ENCODE peak calls at places on chromosome 22, in nine cellular contexts. L is choroid plexus epithelial cell, T is cardiac fibroblast, V is cardiac muscle cell, C is OCI-LY7, K is left ventricle myocardium inferior, O is IMR-90, F is brain microvascular endothelial cell, U is retinal pigment epithelial cell. Z is an unnamed sample.

GRCh38 chr22:23122992-23123803 is 18.6 kb downstream of the RSPH14 start:
- DNase-seq in K (no peak), V (no peak), C (no peak), T (no peak), O (no peak), F (no peak), U (no peak), L (no peak), Z (no peak)

GRCh38 chr22:47512617-47513016 is 750.2 kb downstream of the TBC1D22A start:
- DNase-seq in L (no peak), V (no peak), F (no peak), T (no peak), O (no peak), K (no peak), U (no peak), C (no peak), Z (no peak)

GRCh38 chr22:44442856-44443595 is 55.0 kb downstream of the RTL6 start:
- DNase-seq in O (no peak), C (no peak), U (no peak), T (no peak), V (peak), F (no peak), K (no peak), L (no peak), Z (no peak)

GRCh38 chr22:23696326-23696851 is 5.6 kb downstream of the RGL4 start:
- DNase-seq in T (peak), V (no peak), F (peak), U (no peak), L (peak), K (no peak), O (peak), C (peak), Z (no peak)

GRCh38 chr22:19745155-19746133 is 15.1 kb upstream of the TBX1 start:
- DNase-seq in F (no peak), O (no peak), L (no peak), K (peak), T (no peak), V (no peak), U (no peak), C (no peak), Z (no peak)

GRCh38 chr22:35628732-35629131 is 11.6 kb upstream of the MB start:
- DNase-seq in F (no peak), C (no peak), U (no peak), K (no peak), L (no peak), V (no peak), T (no peak), O (no peak), Z (no peak)

GRCh38 chr22:20948989-20949388 is 18.1 kb upstream of the AIFM3 start:
- DNase-seq in C (no peak), F (no peak), K (no peak), T (no peak), U (no peak), V (no peak), L (no peak), O (no peak), Z (no peak)

GRCh38 chr22:27814993-27815392 is 13.4 kb upstream of the MN1 start:
- DNase-seq in U (no peak), K (no peak), V (no peak), C (no peak), F (no peak), L (no peak), T (no peak), O (no peak), Z (no peak)

GRCh38 chr22:24187731-24188644 is 6.7 kb downstream of the SUSD2 start:
- DNase-seq in F (no peak), O (no peak), V (no peak), K (peak), C (no peak), U (no peak), T (no peak), L (no peak), Z (no peak)

GRCh38 chr22:23431337-23432072 is 148.6 kb downstream of the IGLL1 start:
- DNase-seq in L (peak), K (no peak), F (peak), V (peak), C (no peak), T (peak), O (no peak), U (no peak), Z (no peak)

GRCh38 chr22:19086944-19087343 is 35.3 kb downstream of the DGCR2 start:
- DNase-seq in V (no peak), K (no peak), U (no peak), L (peak), O (peak), F (peak), T (peak), C (no peak), Z (no peak)

GRCh38 chr22:20761536-20761935 is 12.4 kb upstream of the SERPIND1 start:
- DNase-seq in V (no peak), K (no peak), C (no peak), O (peak), F (peak), T (no peak), U (no peak), L (no peak), Z (no peak)

GRCh38 chr22:23124611-23125511 is 16.9 kb downstream of the RSPH14 start:
- DNase-seq in F (no peak), O (no peak), C (no peak), T (no peak), K (no peak), L (no peak), U (no peak), V (no peak), Z (no peak)

GRCh38 chr22:22944268-22944985 is 56.8 kb downstream of the IGLL5 start:
- DNase-seq in L (no peak), U (no peak), F (no peak), K (no peak), T (no peak), C (no peak), O (no peak), V (no peak), Z (no peak)

GRCh38 chr22:44661070-44661469 is 40.9 kb upstream of the PRR5 start:
- DNase-seq in K (no peak), L (no peak), F (no peak), O (no peak), V (peak), T (no peak), U (no peak), C (no peak), Z (no peak)

GRCh38 chr22:36636916-36637315 is 66.6 kb downstream of the CACNG2 start:
- DNase-seq in T (no peak), C (no peak), L (no peak), K (no peak), F (no peak), U (no peak), O (no peak), V (no peak), Z (no peak)

GRCh38 chr22:20027966-20028854 is 7.3 kb downstream of the TANGO2 start:
- DNase-seq in C (peak), V (no peak), U (no peak), L (peak), K (no peak), O (no peak), T (peak), F (peak), Z (no peak)

GRCh38 chr22:32522237-32522636 is 47.6 kb downstream of the FBXO7 start:
- DNase-seq in F (no peak), C (no peak), U (no peak), L (no peak), K (no peak), O (no peak), V (no peak), T (no peak), Z (no peak)

GRCh38 chr22:17922925-17923898 is 101.1 kb downstream of the MICAL3 start:
- DNase-seq in V (no peak), C (no peak), L (peak), K (no peak), U (peak), F (peak), O (peak), T (peak), Z (peak)

GRCh38 chr22:23760056-23760455 is 2.7 kb upstream of the C22orf15 start:
- DNase-seq in L (no peak), V (no peak), U (no peak), O (no peak), F (no peak), K (no peak), C (no peak), T (no peak), Z (no peak)

GRCh38 chr22:31295413-31295812 is 3.1 kb upstream of the PIK3IP1 start:
- DNase-seq in U (no peak), K (no peak), C (no peak), V (no peak), F (no peak), T (no peak), L (no peak), O (no peak), Z (no peak)

GRCh38 chr22:48299124-48299523 is 1528.5 kb downstream of the BRD1 start:
- DNase-seq in F (no peak), L (no peak), O (no peak), K (no peak), V (no peak), C (no peak), T (no peak), U (no peak), Z (no peak)

GRCh38 chr22:17109113-17109865 is 11.9 kb downstream of the TMEM121B start:
- DNase-seq in U (no peak), K (no peak), L (no peak), V (no peak), O (no peak), C (no peak), T (no peak), F (no peak), Z (no peak)

GRCh38 chr22:21829523-21829922 is 37.9 kb downstream of the MAPK1 start:
- DNase-seq in V (no peak), O (peak), T (no peak), C (no peak), L (no peak), U (no peak), F (no peak), K (no peak), Z (no peak)

GRCh38 chr22:23276656-23277582 is 96.6 kb downstream of the BCR start:
- DNase-seq in T (no peak), F (no peak), C (no peak), O (no peak), U (no peak), L (no peak), K (no peak), V (no peak), Z (no peak)

GRCh38 chr22:18078329-18079041 is 695 bp downstream of the PEX26 start:
- DNase-seq in L (peak), F (no peak), V (no peak), K (no peak), T (peak), C (peak), O (peak), U (no peak), Z (no peak)

GRCh38 chr22:20143883-20144665 is 6.8 kb downstream of the CCDC188 start:
- DNase-seq in V (no peak), O (no peak), L (no peak), U (no peak), T (no peak), K (no peak), C (no peak), F (no peak), Z (no peak)

GRCh38 chr22:31177420-31178162 is 17.6 kb downstream of the RNF185 start:
- DNase-seq in K (no peak), C (no peak), U (peak), L (peak), T (peak), O (peak), F (peak), V (no peak), Z (peak)

GRCh38 chr22:35961480-35961902 is 67.1 kb downstream of the RBFOX2 start:
- DNase-seq in K (peak), V (peak), C (no peak), L (peak), T (peak), O (peak), U (peak), F (peak), Z (peak)

GRCh38 chr22:43789452-43789851 is 22.7 kb downstream of the EFCAB6 start:
- DNase-seq in V (no peak), F (peak), C (no peak), T (peak), O (peak), L (peak), U (peak), K (peak), Z (peak)

GRCh38 chr22:47816121-47816915 is 1053.9 kb downstream of the TBC1D22A start:
- DNase-seq in C (no peak), L (no peak), V (no peak), U (no peak), K (no peak), F (no peak), O (no peak), T (no peak), Z (no peak)

GRCh38 chr22:43883012-43883661 is 8.7 kb downstream of the PNPLA5 start:
- DNase-seq in F (peak), O (peak), V (peak), K (no peak), L (peak), T (peak), U (no peak), C (peak), Z (no peak)

GRCh38 chr22:22037229-22037628 is 54.6 kb upstream of the TOP3B start:
- DNase-seq in U (no peak), L (no peak), T (no peak), K (no peak), O (no peak), V (no peak), C (peak), F (no peak), Z (no peak)

GRCh38 chr22:24525416-24526037 is 29.4 kb downstream of the GUCD1 start:
- DNase-seq in C (peak), K (peak), F (peak), V (peak), U (no peak), T (peak), L (peak), O (peak), Z (no peak)

GRCh38 chr22:19478466-19479357 is at the start of gene UFD1:
- DNase-seq in T (peak), L (peak), V (peak), F (peak), C (peak), U (peak), K (peak), O (peak), Z (no peak)

GRCh38 chr22:19746726-19747125 is 13.9 kb upstream of the TBX1 start:
- DNase-seq in O (no peak), L (no peak), U (no peak), K (no peak), C (no peak), T (no peak), F (no peak), V (no peak), Z (no peak)

GRCh38 chr22:47847281-47847890 is 1084.9 kb downstream of the TBC1D22A start:
- DNase-seq in O (no peak), U (no peak), T (no peak), K (no peak), L (no peak), C (peak), V (no peak), F (no peak), Z (no peak)

GRCh38 chr22:32342977-32343376 is 14.7 kb upstream of the RFPL3 start:
- DNase-seq in L (no peak), F (no peak), O (no peak), T (no peak), U (no peak), V (no peak), C (no peak), K (no peak), Z (no peak)

GRCh38 chr22:24146190-24146616 is 35.1 kb upstream of the SUSD2 start:
- DNase-seq in O (peak), K (no peak), V (peak), L (peak), T (peak), C (peak), F (peak), U (peak), Z (peak)

DNA sequence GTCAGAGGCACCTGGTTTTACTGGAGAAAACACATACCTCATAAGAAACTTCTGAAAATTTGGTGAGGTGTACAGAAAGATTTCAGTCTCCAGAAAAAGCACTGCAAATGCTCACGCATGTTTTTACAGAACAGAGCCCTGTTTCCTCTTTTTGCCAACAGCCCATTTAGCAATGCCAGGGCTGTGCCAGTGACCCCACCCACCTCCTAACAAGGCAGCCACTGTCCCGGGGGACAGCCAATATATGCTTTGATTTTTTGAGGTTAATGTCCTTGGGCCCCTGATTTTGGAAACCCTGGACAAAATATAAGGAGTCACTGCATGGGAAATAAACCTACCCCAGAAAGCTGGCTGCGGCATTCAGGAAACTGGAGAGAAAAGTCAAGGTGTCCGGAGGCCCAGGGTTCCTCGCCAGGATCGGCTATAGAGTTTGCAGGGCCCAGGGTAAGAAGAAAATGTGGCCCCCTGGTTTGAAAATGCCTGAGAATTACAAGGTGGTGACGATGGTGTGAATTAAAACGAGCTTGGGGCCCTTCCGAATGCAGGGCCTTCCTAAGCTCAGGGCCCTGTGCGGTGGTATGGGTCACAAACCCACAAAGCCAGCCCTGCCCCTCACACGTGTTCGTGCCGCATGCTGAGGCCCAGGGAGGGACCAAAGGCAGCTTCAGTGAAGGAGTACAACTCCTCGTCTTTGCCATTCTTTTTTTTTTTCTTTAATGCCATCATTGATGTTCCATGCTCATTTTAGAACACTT is 71.1 kb upstream of the WNT7B start:
- DNase-seq in L (no peak), K (peak), V (no peak), F (no peak), O (no peak), C (no peak), U (no peak), T (no peak), Z (no peak)
- H3K4me3 ChIP-seq in L (no peak), K (peak), V (no peak), F (no peak), O (no peak), C (no peak), U (no peak), T (no peak), Z (no peak)

GRCh38 chr22:40654522-40655167 is 18.1 kb upstream of the MRTFA start:
- DNase-seq in C (no peak), V (no peak), F (peak), L (peak), T (peak), U (peak), K (peak), O (peak), Z (no peak)
- TF ChIP-seq CTCF in C (peak), V (no peak), F (peak), L (peak), T (peak), U (peak), K (peak), O (peak), Z (peak)

DNA sequence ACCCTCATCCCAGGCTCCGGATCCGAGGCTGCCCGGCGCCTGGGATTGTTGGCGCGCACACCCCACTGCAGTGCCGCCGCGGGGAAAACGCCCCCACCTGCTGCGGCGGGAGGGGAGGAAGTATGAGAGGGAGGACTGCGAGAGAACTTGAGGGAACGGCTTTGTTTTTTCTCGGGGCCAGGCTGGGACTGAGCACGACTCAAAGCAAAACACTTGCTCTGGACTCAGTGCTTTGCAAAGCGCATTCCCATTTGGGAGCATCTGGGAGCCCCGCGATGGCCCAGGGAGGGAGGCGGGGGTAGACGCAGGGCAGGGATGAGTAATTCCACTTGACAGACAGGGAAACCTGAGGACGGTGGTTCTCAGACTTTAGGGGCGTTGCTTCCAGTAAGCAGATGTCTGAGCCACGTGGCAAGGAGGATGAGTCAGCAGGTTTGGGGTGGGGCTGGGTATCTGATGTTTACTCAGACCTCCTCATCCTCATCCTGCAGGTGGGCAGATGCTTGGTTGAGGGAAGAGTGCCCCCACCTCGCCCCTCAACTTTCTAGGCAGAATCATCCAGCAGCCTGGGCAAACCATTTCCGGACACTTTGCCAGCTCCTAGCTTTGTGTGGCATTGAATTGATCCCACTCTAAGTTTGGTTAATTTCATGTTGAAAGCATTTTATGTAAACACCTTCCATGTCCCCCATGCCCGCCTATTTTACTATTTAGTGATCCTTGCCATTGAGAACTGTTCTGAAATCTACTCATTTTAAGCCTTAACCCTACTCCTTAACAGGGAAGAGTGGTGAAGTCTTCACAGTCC is 1.5 kb downstream of the MIAT start:
- DNase-seq in F (peak), V (no peak), U (no peak), K (no peak), L (peak), T (peak), O (peak), C (peak), Z (peak)
- H3K4me3 ChIP-seq in F (peak), V (peak), U (peak), K (peak), L (peak), T (peak), O (peak), C (peak), Z (peak)

DNA sequence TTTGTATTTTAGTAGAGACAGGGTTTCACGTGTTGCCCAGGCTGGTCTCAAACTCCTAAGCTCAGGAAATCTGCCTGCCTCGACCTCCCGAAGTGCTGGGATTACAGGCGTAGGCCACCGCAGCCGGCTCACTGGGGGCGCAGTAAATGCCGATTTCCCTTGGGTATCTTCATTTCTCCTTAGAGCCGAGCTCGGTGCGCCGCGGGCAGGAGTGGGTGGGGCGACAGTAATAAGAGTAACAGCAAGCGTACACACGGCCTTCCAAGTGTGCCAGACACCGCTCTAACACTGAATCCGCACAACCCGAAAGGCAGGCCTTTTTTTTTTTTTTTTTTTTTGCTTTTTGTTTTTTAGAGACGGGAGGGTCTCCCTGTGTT is 511 bp upstream of the ADSL start:
- DNase-seq in U (no peak), L (peak), V (peak), O (no peak), T (peak), K (no peak), F (no peak), C (peak), Z (no peak)
- TF ChIP-seq CTCF in U (no peak), L (no peak), V (no peak), O (no peak), T (no peak), K (no peak), F (no peak), C (peak), Z (no peak)

DNA sequence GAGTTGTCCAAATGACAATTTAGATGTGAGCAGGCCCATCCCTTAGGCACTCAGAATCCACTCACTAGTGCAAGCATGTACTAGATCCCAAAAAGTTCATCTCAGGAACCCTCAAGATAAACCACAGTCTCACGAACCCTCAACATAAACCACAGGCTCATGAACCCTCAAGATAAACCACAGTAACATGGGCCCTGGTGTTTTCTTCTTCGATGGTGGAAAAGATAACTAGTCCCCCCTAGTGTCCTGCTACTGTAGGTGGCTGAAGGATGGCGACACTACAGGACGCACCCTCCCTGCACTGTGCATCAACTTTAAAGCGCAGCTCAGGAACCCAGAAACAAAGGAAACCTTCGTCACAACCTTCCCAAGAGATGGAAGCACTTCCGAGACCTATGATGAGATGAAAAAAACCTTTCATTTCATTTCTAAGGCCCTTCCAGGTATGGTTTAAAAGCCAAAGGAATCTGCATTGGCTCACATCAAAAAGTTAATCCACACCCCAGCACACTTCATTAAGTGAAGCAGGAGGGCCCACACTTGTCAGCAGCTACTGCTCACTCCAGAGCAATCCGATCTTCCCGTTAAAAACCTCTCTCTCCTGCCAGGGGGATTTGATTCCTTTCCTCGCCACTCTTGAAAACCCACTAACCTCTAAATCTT is 2.4 kb downstream of the LARGE1 start:
- DNase-seq in U (no peak), F (no peak), V (no peak), L (peak), C (peak), O (peak), T (peak), K (no peak), Z (no peak)
- H3K4me3 ChIP-seq in U (no peak), F (no peak), V (peak), L (no peak), C (peak), O (no peak), T (no peak), K (peak), Z (no peak)

Z was measured in AG04449.